ENCODE peak calls at places on chromosomes 2 and 18, in five cellular contexts. T, C, X, W and E are unnamed samples.

GRCh38 chr2:226405465-226405864 is 394.2 kb downstream of the IRS1 start:
- DNase-seq in W (peak), X (no peak), C (no peak), T (no peak), E (no peak)

GRCh38 chr18:8001711-8002110 is 434.6 kb downstream of the PTPRM start:
- DNase-seq in T (no peak), X (no peak), C (no peak), W (no peak), E (no peak)

GRCh38 chr2:177314194-177314593 is 49.7 kb upstream of the NFE2L2 start:
- DNase-seq in W (peak), X (no peak), T (peak), C (no peak), E (no peak)

GRCh38 chr2:54613794-54614257 is 109.6 kb upstream of the EML6 start:
- DNase-seq in C (no peak), W (peak), T (no peak), X (no peak), E (no peak)

GRCh38 chr18:31156831-31157763 is 5.6 kb downstream of the DSC1 start:
- DNase-seq in X (no peak), T (no peak), C (no peak), W (peak), E (no peak)

GRCh38 chr2:95276888-95277245 is 2.6 kb downstream of the PROM2 start:
- DNase-seq in W (no peak), C (peak), X (no peak), T (no peak), E (no peak)

GRCh38 chr2:128187032-128187654 is 96.1 kb downstream of the UGGT1 start:
- DNase-seq in C (no peak), X (no peak), T (peak), W (peak), E (no peak)

GRCh38 chr18:75247601-75248421 is 37.2 kb downstream of the TSHZ1 start:
- DNase-seq in C (no peak), W (peak), T (peak), X (no peak), E (peak)

GRCh38 chr2:45849491-45850283 is 198.2 kb downstream of the PRKCE start:
- DNase-seq in X (no peak), T (peak), C (no peak), W (peak), E (no peak)

GRCh38 chr18:34647251-34647650 is 62.8 kb upstream of the DTNA start:
- DNase-seq in X (no peak), C (no peak), T (no peak), W (no peak), E (no peak)

GRCh38 chr18:34648269-34648668 is 61.8 kb upstream of the DTNA start:
- DNase-seq in X (no peak), C (no peak), W (no peak), T (no peak), E (no peak)

GRCh38 chr18:34640273-34640672 is 69.8 kb upstream of the DTNA start:
- DNase-seq in T (no peak), C (no peak), X (no peak), W (no peak), E (no peak)

GRCh38 chr18:34639662-34640061 is 70.4 kb upstream of the DTNA start:
- DNase-seq in W (no peak), C (no peak), X (no peak), T (no peak), E (no peak)

DNA sequence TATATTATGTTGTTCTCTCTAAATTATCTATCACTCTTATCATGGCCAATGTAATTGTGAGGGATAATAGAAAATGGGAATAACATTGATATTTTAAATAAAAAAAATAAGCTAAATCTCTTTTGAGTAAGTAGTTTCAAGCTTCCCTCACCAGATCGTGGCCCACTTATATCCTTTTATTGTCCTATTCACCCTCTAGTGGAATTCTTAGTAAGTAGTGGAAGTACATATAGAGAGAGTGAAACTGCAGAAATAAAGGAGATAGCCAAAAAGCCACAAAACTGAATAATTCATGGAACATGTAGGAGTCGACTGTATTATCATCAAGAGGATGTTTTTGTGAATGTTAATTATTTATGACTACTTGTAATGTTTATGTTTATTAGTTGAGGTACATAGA is 66.1 kb upstream of the DTNA start:
- DNase-seq in X (no peak), C (no peak), T (no peak), W (no peak), E (no peak)
- TF ChIP-seq CTCF in X (no peak), C (no peak), T (no peak), W (no peak), E (no peak)

GRCh38 chr2:156319811-156320490 is 12.6 kb downstream of the NR4A2 start:
- DNase-seq in T (no peak), X (peak), C (peak), W (no peak), E (peak)
- TF ChIP-seq CTCF in T (peak), X (no peak), C (no peak), W (peak), E (peak)

DNA sequence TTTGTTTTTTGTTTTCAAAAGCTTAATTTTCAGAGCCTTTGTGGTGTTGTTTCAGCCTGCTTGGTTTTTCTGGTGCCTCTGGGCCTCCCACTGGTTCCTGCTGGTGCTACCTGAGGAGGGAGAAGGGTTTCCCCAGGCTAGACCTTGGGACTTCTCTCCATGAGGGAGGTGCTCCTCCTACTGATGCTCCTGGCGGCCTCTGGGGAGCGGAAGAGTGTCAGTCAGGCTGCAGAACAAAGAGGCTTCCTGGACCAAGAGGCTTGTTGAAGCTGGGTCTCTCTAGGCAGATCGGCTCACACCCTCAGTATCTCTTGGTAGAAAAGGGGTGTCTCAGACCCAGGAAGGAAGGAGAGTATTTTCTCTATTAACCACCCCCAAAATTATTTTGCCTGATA is 32.2 kb downstream of the RFX8 start:
- DNase-seq in C (no peak), W (no peak), X (no peak), T (no peak), E (no peak)
- TF ChIP-seq CTCF in C (no peak), W (no peak), X (no peak), T (no peak), E (no peak)

GRCh38 chr2:127128508-127128907 is 21.6 kb upstream of the BIN1 start:
- DNase-seq in X (no peak), C (peak), W (peak), T (no peak), E (no peak)

GRCh38 chr2:127133793-127134192 is 26.8 kb upstream of the BIN1 start:
- DNase-seq in C (no peak), T (no peak), X (no peak), W (no peak), E (no peak)

GRCh38 chr2:127134235-127134634 is 27.3 kb upstream of the BIN1 start:
- DNase-seq in T (no peak), W (no peak), X (no peak), C (no peak), E (no peak)

GRCh38 chr2:127125821-127126220 is 18.9 kb upstream of the BIN1 start:
- DNase-seq in X (no peak), T (no peak), C (no peak), W (no peak), E (no peak)

GRCh38 chr2:127130421-127130820 is 23.5 kb upstream of the BIN1 start:
- DNase-seq in C (no peak), X (no peak), W (no peak), T (no peak), E (no peak)
- TF ChIP-seq CTCF in C (no peak), X (no peak), W (no peak), T (no peak), E (no peak)

GRCh38 chr18:68847219-68847860 is 49.5 kb downstream of the CCDC102B start:
- DNase-seq in C (no peak), X (no peak), T (no peak), W (peak), E (no peak)

GRCh38 chr18:68841301-68841700 is 43.4 kb downstream of the CCDC102B start:
- DNase-seq in W (peak), C (no peak), T (no peak), X (no peak), E (no peak)

GRCh38 chr18:68839701-68840100 is 41.8 kb downstream of the CCDC102B start:
- DNase-seq in W (no peak), X (no peak), C (no peak), T (no peak), E (no peak)

GRCh38 chr18:68840554-68841263 is 42.8 kb downstream of the CCDC102B start:
- DNase-seq in W (peak), T (peak), X (no peak), C (no peak), E (no peak)

DNA sequence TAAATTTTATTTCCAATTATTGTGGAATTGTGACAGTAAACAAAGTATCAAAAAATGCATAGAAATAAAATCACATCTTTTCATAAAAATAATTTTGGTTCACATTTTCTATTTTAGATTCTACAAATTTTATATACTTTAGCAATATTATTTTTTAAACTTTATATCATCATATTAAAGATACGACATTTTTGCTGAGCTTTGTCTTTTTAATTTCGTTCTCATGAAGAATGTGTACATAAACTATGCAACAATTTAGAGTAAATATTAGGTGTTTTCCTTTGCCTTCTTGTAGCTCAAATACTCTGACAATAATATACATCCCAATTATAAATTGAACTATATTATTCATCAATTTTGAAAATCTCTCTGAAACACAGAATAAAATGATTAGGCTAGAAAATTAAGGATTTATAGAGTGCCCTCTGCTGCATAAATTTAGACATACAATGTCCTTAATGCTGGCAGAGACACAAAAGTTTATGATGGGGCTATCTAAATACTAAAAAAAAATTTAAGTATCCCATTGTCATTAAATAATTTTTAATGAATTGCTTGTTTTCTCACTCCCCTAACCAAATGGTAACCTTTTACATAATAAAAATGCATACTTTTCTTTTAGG is 45.7 kb downstream of the CCDC102B start:
- DNase-seq in T (no peak), W (no peak), X (no peak), C (no peak), E (no peak)
- TF ChIP-seq CTCF in T (no peak), W (no peak), X (no peak), C (no peak), E (no peak)

GRCh38 chr18:63887424-63887823 is at the start of gene SERPINB2:
- DNase-seq in X (no peak), W (peak), C (no peak), T (no peak), E (peak)
- TF ChIP-seq CTCF in X (no peak), W (no peak), C (no peak), T (no peak), E (no peak)

DNA sequence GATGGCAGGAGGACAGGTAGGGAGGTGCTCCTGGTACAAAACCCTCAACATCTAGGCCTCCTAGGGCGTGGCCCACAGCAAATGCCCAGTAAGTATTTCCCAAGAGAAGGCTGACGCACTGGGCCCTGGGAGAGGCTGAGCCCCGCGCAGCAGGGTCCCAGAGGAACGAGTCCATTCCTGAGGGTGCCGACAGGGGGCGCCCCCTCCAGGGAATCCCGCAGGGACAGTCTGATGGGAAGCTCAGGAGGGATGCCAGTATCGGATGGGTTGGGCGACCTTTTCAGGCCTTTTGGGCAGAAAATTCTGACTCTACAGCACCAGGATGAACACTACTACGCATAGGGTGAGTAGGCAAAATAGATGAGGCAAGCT is 8.8 kb downstream of the BOLA3 start:
- DNase-seq in T (no peak), W (no peak), C (no peak), X (no peak), E (no peak)
- TF ChIP-seq CTCF in T (peak), W (peak), C (no peak), X (no peak), E (no peak)